ENCODE peak calls at places on chromosomes 4 and X, in seven cellular contexts. Z is SK-N-SH, W is pancreas, V is spleen, P is substantia nigra, Q is RPMI7951, E is retina. N is an unnamed sample.

GRCh38 chrX:19731307-19731706 is 156.1 kb downstream of the SH3KBP1 start:
- DNase-seq in Z (no peak), W (no peak), V (no peak), P (no peak), Q (no peak), E (no peak), N (no peak)

GRCh38 chr4:11722218-11722617 is 293.5 kb upstream of the HS3ST1 start:
- DNase-seq in Z (no peak), W (no peak), V (no peak), P (no peak), Q (no peak), E (no peak), N (no peak)

GRCh38 chr4:179125870-179126269 is 1683.6 kb upstream of the AGA start:
- DNase-seq in Z (no peak), W (no peak), V (no peak), P (no peak), Q (no peak), E (no peak), N (no peak)

GRCh38 chr4:119493419-119493818 is 135.2 kb downstream of the PDE5A start:
- DNase-seq in Z (no peak), W (no peak), V (no peak), P (no peak), Q (no peak), E (no peak), N (peak; percentile 15)

GRCh38 chrX:142149919-142150318 is 55.2 kb downstream of the MAGEC2 start:
- DNase-seq in Z (no peak), W (no peak), V (no peak), P (no peak), Q (no peak), E (no peak), N (peak; percentile 5)

GRCh38 chr4:178027796-178028195 is 585.6 kb upstream of the AGA start:
- DNase-seq in Z (no peak), W (no peak), V (no peak), P (no peak), Q (no peak), E (peak; percentile 1), N (no peak)

GRCh38 chr4:140947507-140947906 is 185.8 kb downstream of the RNF150 start:
- DNase-seq in Z (peak; percentile 22), W (no peak), V (no peak), P (no peak), Q (peak; percentile 39), E (no peak), N (peak; percentile 43)

GRCh38 chr4:62709618-62710252 is 1509.6 kb downstream of the ADGRL3 start:
- DNase-seq in Z (peak; percentile 16), W (no peak), V (no peak), P (no peak), Q (no peak), E (peak; percentile 54), N (peak; percentile 0)

GRCh38 chrX:140762061-140762460 is 52.5 kb downstream of the LINC00632 start:
- DNase-seq in Z (peak; percentile 50), W (peak; percentile 32), V (no peak), P (peak; percentile 17), Q (peak; percentile 28), E (peak; percentile 68), N (peak; percentile 75)

GRCh38 chrX:101659601-101660063 is at the start of gene ARMCX2:
- DNase-seq in Z (peak; percentile 81), W (peak; percentile 39), V (peak; percentile 78), P (peak; percentile 35), Q (peak; percentile 51), E (peak; percentile 71), N (peak; percentile 53)